ENCODE peak calls at places on chromosomes 6 and 20, in six cellular contexts. W, J, F, C, Y and L are unnamed samples.

GRCh38 chr20:45283529-45284065 is 23.0 kb upstream of the RBPJL start:
- DNase-seq in J (no peak), C (no peak), W (no peak), Y (no peak), F (no peak), L (no peak)

GRCh38 chr6:106512048-106512957 is 117.0 kb downstream of the RTN4IP1 start:
- DNase-seq in W (peak), C (peak), J (peak), F (peak), Y (peak), L (peak)

GRCh38 chr6:125393449-125393858 is 91.7 kb upstream of the HDDC2 start:
- DNase-seq in W (no peak), F (no peak), C (no peak), Y (no peak), J (no peak), L (no peak)

GRCh38 chr6:47908271-47908670 is 126.4 kb downstream of the OPN5 start:
- DNase-seq in Y (no peak), F (no peak), J (no peak), W (no peak), C (no peak), L (no peak)

GRCh38 chr6:128124713-128125112 is 223.9 kb upstream of the THEMIS start:
- DNase-seq in J (peak), Y (no peak), C (no peak), F (no peak), W (no peak), L (peak)

GRCh38 chr20:42082611-42083010 is 464.4 kb upstream of the CHD6 start:
- DNase-seq in J (no peak), C (no peak), Y (peak), F (no peak), W (peak), L (peak)

GRCh38 chr6:71080151-71080550 is 123.3 kb upstream of the B3GAT2 start:
- DNase-seq in J (no peak), C (no peak), Y (peak), W (no peak), F (no peak), L (no peak)

GRCh38 chr20:23047738-23048214 is 1.7 kb downstream of the THBD start:
- DNase-seq in F (peak), J (no peak), Y (no peak), C (no peak), W (no peak), L (no peak)

GRCh38 chr20:1345030-1345755 is 16.3 kb upstream of the SDCBP2 start:
- DNase-seq in F (no peak), W (no peak), Y (no peak), J (no peak), C (no peak), L (no peak)

GRCh38 chr6:22250486-22250885 is 46.4 kb downstream of the PRL start:
- DNase-seq in C (no peak), J (no peak), Y (peak), W (no peak), F (peak), L (no peak)

GRCh38 chr6:159871241-159871640 is 19.5 kb upstream of the MAS1 start:
- DNase-seq in J (no peak), C (no peak), Y (no peak), W (no peak), F (no peak), L (no peak)

GRCh38 chr6:43817192-43817591 is 47.2 kb downstream of the VEGFA start:
- DNase-seq in J (peak), W (no peak), Y (no peak), F (no peak), C (peak), L (peak)

GRCh38 chr6:154440022-154440421 is 70.5 kb downstream of the CNKSR3 start:
- DNase-seq in Y (no peak), C (no peak), J (no peak), W (no peak), F (no peak), L (no peak)

GRCh38 chr6:109315331-109316129 is 66.7 kb downstream of the CD164 start:
- DNase-seq in Y (peak), C (no peak), J (no peak), F (no peak), W (no peak), L (no peak)

GRCh38 chr6:142943746-142944125 is 1.2 kb downstream of the HIVEP2 start:
- DNase-seq in Y (no peak), F (no peak), W (no peak), C (no peak), J (peak), L (no peak)

GRCh38 chr6:101226677-101227135 is 166.8 kb upstream of the GRIK2 start:
- DNase-seq in Y (peak), F (no peak), J (no peak), W (no peak), C (no peak), L (peak)

GRCh38 chr20:2387580-2387979 is 6.9 kb downstream of the TGM6 start:
- DNase-seq in J (no peak), C (no peak), W (no peak), Y (peak), F (no peak), L (no peak)

GRCh38 chr6:53492860-53493634 is 51.9 kb downstream of the GCLC start:
- DNase-seq in C (peak), Y (peak), W (no peak), J (peak), F (peak), L (peak)

GRCh38 chr6:26398555-26398954 is 3.5 kb upstream of the BTN3A1 start:
- DNase-seq in F (no peak), Y (no peak), C (no peak), W (no peak), J (no peak), L (no peak)